ENCODE peak calls at places on chromosomes 2 and 18, in six cellular contexts. One of them, this sample, is unnamed.

GRCh38 chr2:233470007-233470687 is 96.4 kb downstream of the USP40 start:
- DNase-seq in brain microvascular endothelial cell: peak; percentile 27
- DNase-seq in frontal cortex: peak; percentile 70
- DNase-seq in tibial nerve: peak; percentile 25
- DNase-seq in choroid plexus epithelial cell: peak; percentile 66
- DNase-seq in transverse colon: peak; percentile 39
- DNase-seq in this sample: no peak

GRCh38 chr18:48422947-48423378 is 13.8 kb upstream of the ZBTB7C start:
- DNase-seq in choroid plexus epithelial cell: no peak
- DNase-seq in frontal cortex: no peak
- DNase-seq in brain microvascular endothelial cell: no peak
- DNase-seq in tibial nerve: no peak
- DNase-seq in transverse colon: no peak
- DNase-seq in this sample: no peak

GRCh38 chr18:21664069-21664468 is 40.5 kb downstream of the ABHD3 start:
- DNase-seq in frontal cortex: no peak
- DNase-seq in transverse colon: no peak
- DNase-seq in tibial nerve: no peak
- DNase-seq in choroid plexus epithelial cell: no peak
- DNase-seq in brain microvascular endothelial cell: no peak
- DNase-seq in this sample: no peak

GRCh38 chr2:86221066-86221684 is 21.9 kb downstream of the MRPL35 start:
- DNase-seq in brain microvascular endothelial cell: peak; percentile 41
- DNase-seq in tibial nerve: no peak
- DNase-seq in frontal cortex: no peak
- DNase-seq in choroid plexus epithelial cell: peak; percentile 77
- DNase-seq in transverse colon: peak; percentile 52
- DNase-seq in this sample: no peak

GRCh38 chr2:38650012-38650411 is 15.9 kb upstream of the GALM start:
- DNase-seq in transverse colon: no peak
- DNase-seq in frontal cortex: no peak
- DNase-seq in choroid plexus epithelial cell: no peak
- DNase-seq in brain microvascular endothelial cell: no peak
- DNase-seq in tibial nerve: no peak
- DNase-seq in this sample: no peak

GRCh38 chr18:67875057-67875456 is 358.5 kb upstream of the DSEL start:
- DNase-seq in choroid plexus epithelial cell: no peak
- DNase-seq in transverse colon: no peak
- DNase-seq in tibial nerve: no peak
- DNase-seq in frontal cortex: no peak
- DNase-seq in brain microvascular endothelial cell: no peak
- DNase-seq in this sample: no peak

GRCh38 chr18:75521808-75522207 is 94.3 kb upstream of the SMIM21 start:
- DNase-seq in tibial nerve: no peak
- DNase-seq in brain microvascular endothelial cell: no peak
- DNase-seq in transverse colon: no peak
- DNase-seq in choroid plexus epithelial cell: no peak
- DNase-seq in frontal cortex: no peak
- DNase-seq in this sample: no peak

GRCh38 chr2:204289066-204289465 is 256.2 kb upstream of the PARD3B start:
- DNase-seq in choroid plexus epithelial cell: peak; percentile 10
- DNase-seq in frontal cortex: no peak
- DNase-seq in tibial nerve: no peak
- DNase-seq in transverse colon: no peak
- DNase-seq in brain microvascular endothelial cell: no peak
- DNase-seq in this sample: no peak

GRCh38 chr2:240358080-240358479 is 77.4 kb upstream of the GPC1 start:
- DNase-seq in frontal cortex: no peak
- DNase-seq in choroid plexus epithelial cell: no peak
- DNase-seq in transverse colon: no peak
- DNase-seq in brain microvascular endothelial cell: no peak
- DNase-seq in tibial nerve: no peak
- DNase-seq in this sample: no peak

GRCh38 chr18:2526320-2526719 is 45.0 kb downstream of the METTL4 start:
- DNase-seq in choroid plexus epithelial cell: no peak
- DNase-seq in tibial nerve: no peak
- DNase-seq in frontal cortex: no peak
- DNase-seq in brain microvascular endothelial cell: no peak
- DNase-seq in transverse colon: no peak
- DNase-seq in this sample: no peak

GRCh38 chr2:98492441-98492840 is 47.8 kb downstream of the INPP4A start:
- DNase-seq in choroid plexus epithelial cell: no peak
- DNase-seq in transverse colon: no peak
- DNase-seq in brain microvascular endothelial cell: no peak
- DNase-seq in frontal cortex: no peak
- DNase-seq in tibial nerve: no peak
- DNase-seq in this sample: no peak

GRCh38 chr2:30351087-30351486 is 96.0 kb upstream of the LCLAT1 start:
- DNase-seq in brain microvascular endothelial cell: no peak
- DNase-seq in frontal cortex: no peak
- DNase-seq in tibial nerve: no peak
- DNase-seq in choroid plexus epithelial cell: no peak
- DNase-seq in transverse colon: no peak
- DNase-seq in this sample: no peak

This sample was measured in keratinocyte.